ENCODE peak calls at places on chromosomes 1 and 21, in four cellular contexts. V, T, G and C are unnamed samples.

GRCh38 chr1:206075786-206076725 is 23.1 kb downstream of the RHEX start:
- DNase-seq in V (no peak), T (no peak), G (no peak), C (no peak)

GRCh38 chr1:175314300-175314699 is 121.7 kb upstream of the KIAA0040 start:
- DNase-seq in V (no peak), T (no peak), G (no peak), C (no peak)

GRCh38 chr1:94864821-94865220 is 44.7 kb downstream of the SLC44A3 start:
- DNase-seq in V (no peak), T (peak), G (no peak), C (no peak)

GRCh38 chr1:204254031-204254661 is 40.4 kb upstream of the GOLT1A start:
- DNase-seq in V (no peak), T (peak), G (no peak), C (peak)

GRCh38 chr1:152543808-152544207 is 22.8 kb downstream of the LCE3E start:
- DNase-seq in V (peak), T (no peak), G (peak), C (no peak)

GRCh38 chr1:8752411-8752810 is 65.0 kb downstream of the RERE start:
- DNase-seq in V (no peak), T (no peak), G (no peak), C (no peak)

GRCh38 chr1:155010211-155010918 is 7.8 kb downstream of the ZBTB7B start:
- DNase-seq in V (no peak), T (no peak), G (no peak), C (no peak)

GRCh38 chr1:219422811-219423598 is 189.9 kb downstream of the ZC3H11B start:
- DNase-seq in V (no peak), T (no peak), G (no peak), C (no peak)

GRCh38 chr1:32967863-32968571 is 3.4 kb upstream of the RNF19B start:
- DNase-seq in V (no peak), T (no peak), G (no peak), C (no peak)

GRCh38 chr1:227886993-227887696 is 60.6 kb downstream of the WNT9A start:
- DNase-seq in V (no peak), T (peak), G (no peak), C (peak)

GRCh38 chr1:67588186-67588865 is 96.7 kb upstream of the GADD45A start:
- DNase-seq in V (no peak), T (no peak), G (no peak), C (no peak)

GRCh38 chr1:156103521-156103947 is 11.0 kb upstream of the LMNA start:
- DNase-seq in V (no peak), T (no peak), G (no peak), C (no peak)

GRCh38 chr21:21039624-21040023 is 41.4 kb downstream of the NCAM2 start:
- DNase-seq in V (no peak), T (no peak), G (no peak), C (no peak)

GRCh38 chr1:18119289-18119688 is 11.7 kb downstream of the IGSF21 start:
- DNase-seq in V (no peak), T (no peak), G (no peak), C (no peak)
- TF ChIP-seq POLR2A in V (no peak), T (no peak), G (no peak), C (no peak)

GRCh38 chr1:202343652-202344349 is 2.1 kb upstream of the UBE2T start:
- DNase-seq in V (peak), T (no peak), G (peak), C (no peak)

GRCh38 chr1:202349263-202349928 is 897 bp downstream of the PPP1R12B start:
- DNase-seq in V (peak), T (no peak), G (no peak), C (no peak)

GRCh38 chr1:202351725-202352124 is 3.2 kb downstream of the PPP1R12B start:
- DNase-seq in V (peak), T (no peak), G (no peak), C (no peak)

GRCh38 chr1:202348509-202349262 is at the start of gene PPP1R12B:
- DNase-seq in V (peak), T (peak), G (peak), C (peak)

GRCh38 chr1:202348005-202348508 is 442 bp upstream of the PPP1R12B start:
- DNase-seq in V (no peak), T (no peak), G (no peak), C (no peak)
- H3K4me3 ChIP-seq in V (peak), T (no peak), G (peak), C (no peak)

GRCh38 chr1:62687421-62687902 is 724 bp downstream of the DOCK7 start:
- DNase-seq in V (peak), T (peak), G (no peak), C (no peak)
- TF ChIP-seq POLR2A in V (no peak), T (no peak), G (no peak), C (no peak)

GRCh38 chr1:37177230-37177864 is 143.0 kb upstream of the GRIK3 start:
- DNase-seq in V (peak), T (peak), G (peak), C (no peak)
- H3K4me3 ChIP-seq in V (no peak), T (no peak), G (no peak), C (no peak)

GRCh38 chr21:45294509-45295291 is 7.0 kb upstream of the POFUT2 start:
- DNase-seq in V (peak), T (peak), G (no peak), C (peak)

GRCh38 chr21:45292399-45293213 is 4.9 kb upstream of the POFUT2 start:
- DNase-seq in V (peak), T (peak), G (peak), C (peak)

GRCh38 chr21:45291613-45292398 is 4.1 kb upstream of the POFUT2 start:
- DNase-seq in V (no peak), T (peak), G (no peak), C (peak)

GRCh38 chr21:45293726-45294401 is 6.2 kb upstream of the POFUT2 start:
- DNase-seq in V (no peak), T (no peak), G (no peak), C (peak)

GRCh38 chr21:45293214-45293725 is 5.6 kb upstream of the POFUT2 start:
- DNase-seq in V (no peak), T (peak), G (no peak), C (no peak)
- TF ChIP-seq POLR2A in V (no peak), T (peak), G (no peak), C (no peak)

DNA sequence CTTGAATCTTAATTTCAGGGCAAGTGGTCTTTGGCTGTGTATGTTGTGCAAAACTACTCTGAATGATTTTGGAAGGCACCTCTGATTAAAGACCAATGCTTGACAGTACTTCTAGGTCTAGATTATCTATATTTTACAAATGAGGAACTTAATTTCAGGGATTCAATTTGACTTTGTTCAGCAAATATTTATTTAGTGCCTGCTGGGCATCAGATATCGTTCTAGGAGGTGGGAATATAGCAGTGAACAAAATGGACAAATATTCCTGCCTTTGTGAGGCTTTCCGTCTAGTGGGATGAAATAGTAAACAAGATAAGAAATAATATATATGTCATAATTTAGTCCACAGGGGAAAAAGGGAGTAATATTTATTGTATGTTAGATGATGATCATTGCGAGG is 4.7 kb downstream of the ZNF326 start:
- DNase-seq in V (no peak), T (no peak), G (no peak), C (no peak)
- H3K4me3 ChIP-seq in V (no peak), T (no peak), G (no peak), C (no peak)

DNA sequence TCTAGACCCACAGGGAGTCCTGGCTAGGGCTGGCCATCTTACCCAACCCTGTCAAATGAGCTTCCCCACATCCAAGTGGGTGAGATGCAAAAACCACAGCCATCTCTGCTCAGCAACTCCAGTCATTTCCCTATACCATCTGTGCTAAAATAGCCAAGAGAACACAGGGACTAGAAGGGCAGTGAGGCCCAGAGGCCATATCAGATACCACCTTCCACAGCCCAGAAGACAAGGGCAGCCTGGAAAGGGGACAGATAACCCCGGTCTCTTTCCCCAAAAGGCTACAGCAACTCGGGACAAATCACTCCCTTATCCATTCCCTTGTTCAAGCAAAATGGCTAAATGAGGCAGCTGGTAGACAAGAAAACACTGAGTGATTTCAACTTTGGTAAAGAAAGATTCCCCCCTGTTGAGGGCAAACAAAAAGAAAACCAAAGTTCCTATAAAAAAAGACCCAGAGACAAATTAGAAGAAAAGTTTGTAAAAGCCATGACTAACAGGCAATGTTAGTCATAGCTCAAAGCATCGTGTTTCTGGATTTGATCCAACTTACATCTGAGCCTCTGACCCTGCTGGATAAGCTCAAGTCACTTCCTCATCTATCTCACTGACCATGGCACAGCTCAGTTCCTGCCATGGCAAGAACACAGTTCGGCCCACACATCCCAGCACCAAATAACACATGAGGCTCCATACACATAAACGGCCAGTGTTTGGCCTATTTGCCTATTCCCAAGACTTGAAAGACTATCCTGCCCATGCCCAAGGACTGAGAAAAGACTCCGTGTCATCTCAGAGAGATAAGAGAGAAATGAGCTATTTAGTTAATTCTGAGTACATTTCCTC is 3.1 kb downstream of the LAMB3 start:
- DNase-seq in V (peak), T (peak), G (peak), C (no peak)
- TF ChIP-seq POLR2A in V (no peak), T (peak), G (no peak), C (no peak)

GRCh38 chr1:178579095-178579494 is 66.2 kb downstream of the TEX35 start:
- DNase-seq in V (no peak), T (no peak), G (no peak), C (no peak)
- H3K4me3 ChIP-seq in V (no peak), T (no peak), G (no peak), C (no peak)

GRCh38 chr1:3898994-3899775 is 887 bp downstream of the C1orf174 start:
- DNase-seq in V (peak), T (no peak), G (no peak), C (no peak)

GRCh38 chr1:3900969-3901529 is 977 bp upstream of the C1orf174 start:
- DNase-seq in V (peak), T (peak), G (peak), C (peak)

GRCh38 chr1:3902111-3902511 is 2.0 kb upstream of the C1orf174 start:
- DNase-seq in V (no peak), T (peak), G (no peak), C (no peak)

GRCh38 chr1:3899776-3900149 is 309 bp downstream of the C1orf174 start:
- DNase-seq in V (no peak), T (no peak), G (no peak), C (no peak)

DNA sequence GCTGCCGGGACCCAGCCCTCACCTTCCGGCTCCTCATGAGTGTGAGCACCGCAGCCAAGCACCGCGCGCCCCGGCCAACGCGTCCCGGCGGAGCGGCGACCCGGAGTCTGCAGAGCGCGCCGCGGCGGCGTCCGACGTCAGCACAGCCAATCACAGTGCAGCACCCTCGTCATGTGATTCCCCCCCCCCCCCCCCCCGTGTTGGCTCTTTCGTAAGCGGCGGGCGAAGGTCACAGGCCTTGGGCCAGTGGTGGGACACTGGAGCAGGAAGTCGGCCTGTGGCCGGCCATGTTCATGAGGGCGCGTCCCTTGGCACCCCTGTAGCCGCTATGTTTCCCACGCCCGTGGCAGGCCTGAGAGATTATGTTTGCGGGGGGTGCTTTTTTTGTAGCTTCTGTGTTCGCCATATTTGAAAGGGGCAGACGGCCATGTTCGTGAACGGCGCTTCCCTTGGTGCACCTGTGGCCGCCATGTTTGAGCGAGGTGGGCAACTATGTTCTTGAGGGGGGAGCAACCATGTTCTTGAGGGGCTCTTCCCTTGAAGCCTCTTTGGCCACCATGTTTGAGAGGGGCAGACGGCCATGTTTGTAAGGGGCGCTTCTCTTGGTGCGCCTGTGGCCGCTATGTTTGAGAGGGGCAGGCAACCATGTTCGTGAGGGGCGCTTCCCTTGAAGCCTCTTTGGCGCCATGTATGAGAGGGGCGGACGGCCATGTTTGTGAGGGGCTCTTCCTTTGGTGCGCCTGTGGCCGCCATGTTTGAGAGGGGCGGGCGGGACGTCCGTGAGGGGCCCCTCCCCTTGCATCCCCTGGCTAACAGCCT is at the start of gene C1orf174:
- DNase-seq in V (peak), T (peak), G (peak), C (no peak)
- TF ChIP-seq POLR2A in V (peak), T (peak), G (peak), C (no peak)

GRCh38 chr1:237237721-237238120 is 195.7 kb downstream of the RYR2 start:
- DNase-seq in V (no peak), T (no peak), G (no peak), C (no peak)

GRCh38 chr1:237239248-237239647 is 197.3 kb downstream of the RYR2 start:
- DNase-seq in V (no peak), T (no peak), G (no peak), C (no peak)

GRCh38 chr1:237235080-237235479 is 193.1 kb downstream of the RYR2 start:
- DNase-seq in V (no peak), T (no peak), G (no peak), C (no peak)

GRCh38 chr1:237244778-237245177 is 202.8 kb downstream of the RYR2 start:
- DNase-seq in V (no peak), T (no peak), G (no peak), C (no peak)

GRCh38 chr1:237241038-237241437 is 199.1 kb downstream of the RYR2 start:
- DNase-seq in V (no peak), T (no peak), G (no peak), C (no peak)
- H3K4me3 ChIP-seq in V (no peak), T (no peak), G (no peak), C (no peak)